ENCODE peak calls at places on chromosome 21, in eight cellular contexts. One of them, this sample, is unnamed.
A peak's percentile ranks its signal among the peaks of the same experiment; 100 is the strongest.

GRCh38 chr21:46386726-46387073 is 62.7 kb downstream of the PCNT start:
- DNase-seq in Peyer's patch: no peak
- DNase-seq in esophagus squamous epithelium: no peak
- DNase-seq in A549: no peak
- DNase-seq in adrenal gland: no peak
- DNase-seq in endothelial cell of umbilical vein: no peak
- DNase-seq in uterus: no peak
- DNase-seq in transverse colon: no peak
- DNase-seq in this sample: no peak

GRCh38 chr21:34941162-34941561 is 107.9 kb downstream of the RUNX1 start:
- DNase-seq in Peyer's patch: no peak
- DNase-seq in esophagus squamous epithelium: no peak
- DNase-seq in A549: no peak
- DNase-seq in adrenal gland: no peak
- DNase-seq in endothelial cell of umbilical vein: no peak
- DNase-seq in uterus: no peak
- DNase-seq in transverse colon: no peak
- DNase-seq in this sample: no peak

GRCh38 chr21:35154788-35155187 is 105.7 kb upstream of the RUNX1 start:
- DNase-seq in Peyer's patch: no peak
- DNase-seq in esophagus squamous epithelium: no peak
- DNase-seq in A549: no peak
- DNase-seq in adrenal gland: no peak
- DNase-seq in endothelial cell of umbilical vein: no peak
- DNase-seq in uterus: no peak
- DNase-seq in transverse colon: no peak
- DNase-seq in this sample: no peak

GRCh38 chr21:39630191-39630591 is 17.5 kb downstream of the B3GALT5 start:
- DNase-seq in Peyer's patch: no peak
- DNase-seq in esophagus squamous epithelium: no peak
- DNase-seq in A549: peak; percentile 25
- DNase-seq in adrenal gland: no peak
- DNase-seq in endothelial cell of umbilical vein: no peak
- DNase-seq in uterus: no peak
- DNase-seq in transverse colon: no peak
- DNase-seq in this sample: no peak

GRCh38 chr21:25569084-25569483 is 38.2 kb downstream of the MRPL39 start:
- DNase-seq in Peyer's patch: no peak
- DNase-seq in esophagus squamous epithelium: no peak
- DNase-seq in A549: no peak
- DNase-seq in adrenal gland: no peak
- DNase-seq in endothelial cell of umbilical vein: peak; percentile 11
- DNase-seq in uterus: no peak
- DNase-seq in transverse colon: no peak
- DNase-seq in this sample: no peak

GRCh38 chr21:29318354-29318753 is 19.6 kb downstream of the BACH1 start:
- DNase-seq in Peyer's patch: no peak
- DNase-seq in esophagus squamous epithelium: no peak
- DNase-seq in A549: no peak
- DNase-seq in adrenal gland: no peak
- DNase-seq in endothelial cell of umbilical vein: no peak
- DNase-seq in uterus: no peak
- DNase-seq in transverse colon: no peak
- DNase-seq in this sample: no peak

GRCh38 chr21:33844104-33844889 is 71.3 kb downstream of the ATP5PO start:
- DNase-seq in Peyer's patch: no peak
- DNase-seq in esophagus squamous epithelium: no peak
- DNase-seq in A549: no peak
- DNase-seq in adrenal gland: peak; percentile 86
- DNase-seq in endothelial cell of umbilical vein: no peak
- DNase-seq in uterus: peak; percentile 66
- DNase-seq in transverse colon: no peak
- DNase-seq in this sample: no peak

GRCh38 chr21:36915701-36916075 is 50.8 kb downstream of the HLCS start:
- DNase-seq in Peyer's patch: no peak
- DNase-seq in esophagus squamous epithelium: no peak
- DNase-seq in A549: no peak
- DNase-seq in adrenal gland: no peak
- DNase-seq in endothelial cell of umbilical vein: no peak
- DNase-seq in uterus: no peak
- DNase-seq in transverse colon: no peak
- DNase-seq in this sample: no peak

GRCh38 chr21:41425954-41426655 is at the start of gene MX1:
- DNase-seq in Peyer's patch: peak; percentile 88
- DNase-seq in esophagus squamous epithelium: no peak
- DNase-seq in A549: peak; percentile 10
- DNase-seq in adrenal gland: peak; percentile 72
- DNase-seq in endothelial cell of umbilical vein: peak; percentile 40
- DNase-seq in uterus: peak; percentile 82
- DNase-seq in transverse colon: peak; percentile 91
- DNase-seq in this sample: no peak

GRCh38 chr21:45891388-45892155 is 90.0 kb upstream of the COL6A1 start:
- DNase-seq in Peyer's patch: no peak
- DNase-seq in esophagus squamous epithelium: no peak
- DNase-seq in A549: no peak
- DNase-seq in adrenal gland: no peak
- DNase-seq in endothelial cell of umbilical vein: no peak
- DNase-seq in uterus: no peak
- DNase-seq in transverse colon: no peak
- DNase-seq in this sample: no peak

GRCh38 chr21:25039461-25040380 is 567.6 kb downstream of the MRPL39 start:
- DNase-seq in Peyer's patch: no peak
- DNase-seq in esophagus squamous epithelium: no peak
- DNase-seq in A549: no peak
- DNase-seq in adrenal gland: no peak
- DNase-seq in endothelial cell of umbilical vein: no peak
- DNase-seq in uterus: no peak
- DNase-seq in transverse colon: no peak
- DNase-seq in this sample: no peak

GRCh38 chr21:39153373-39153772 is 29.9 kb downstream of the PSMG1 start:
- DNase-seq in Peyer's patch: no peak
- DNase-seq in esophagus squamous epithelium: no peak
- DNase-seq in A549: no peak
- DNase-seq in adrenal gland: no peak
- DNase-seq in endothelial cell of umbilical vein: no peak
- DNase-seq in uterus: no peak
- DNase-seq in transverse colon: no peak
- DNase-seq in this sample: no peak

GRCh38 chr21:37821791-37822450 is 94.3 kb downstream of the KCNJ6 start:
- DNase-seq in Peyer's patch: no peak
- DNase-seq in esophagus squamous epithelium: no peak
- DNase-seq in A549: no peak
- DNase-seq in adrenal gland: no peak
- DNase-seq in endothelial cell of umbilical vein: no peak
- DNase-seq in uterus: no peak
- DNase-seq in transverse colon: no peak
- DNase-seq in this sample: no peak

GRCh38 chr21:36783612-36784383 is 84.9 kb downstream of the SIM2 start:
- DNase-seq in Peyer's patch: no peak
- DNase-seq in esophagus squamous epithelium: no peak
- DNase-seq in A549: peak; percentile 22
- DNase-seq in adrenal gland: peak; percentile 73
- DNase-seq in endothelial cell of umbilical vein: peak; percentile 16
- DNase-seq in uterus: no peak
- DNase-seq in transverse colon: no peak
- DNase-seq in this sample: no peak

GRCh38 chr21:39763282-39763970 is 18.4 kb downstream of the IGSF5 start:
- DNase-seq in Peyer's patch: no peak
- DNase-seq in esophagus squamous epithelium: no peak
- DNase-seq in A549: no peak
- DNase-seq in adrenal gland: no peak
- DNase-seq in endothelial cell of umbilical vein: no peak
- DNase-seq in uterus: no peak
- DNase-seq in transverse colon: no peak
- DNase-seq in this sample: no peak

GRCh38 chr21:37461494-37461893 is 94.9 kb downstream of the DYRK1A start:
- DNase-seq in Peyer's patch: no peak
- DNase-seq in esophagus squamous epithelium: no peak
- DNase-seq in A549: no peak
- DNase-seq in adrenal gland: no peak
- DNase-seq in endothelial cell of umbilical vein: no peak
- DNase-seq in uterus: no peak
- DNase-seq in transverse colon: no peak
- DNase-seq in this sample: no peak

GRCh38 chr21:45831991-45832740 is 149.4 kb upstream of the COL6A1 start:
- DNase-seq in Peyer's patch: no peak
- DNase-seq in esophagus squamous epithelium: no peak
- DNase-seq in A549: no peak
- DNase-seq in adrenal gland: no peak
- DNase-seq in endothelial cell of umbilical vein: no peak
- DNase-seq in uterus: peak; percentile 81
- DNase-seq in transverse colon: peak; percentile 31
- DNase-seq in this sample: peak; percentile 42

GRCh38 chr21:35352066-35352770 is 303.1 kb upstream of the RUNX1 start:
- DNase-seq in Peyer's patch: no peak
- DNase-seq in esophagus squamous epithelium: no peak
- DNase-seq in A549: no peak
- DNase-seq in adrenal gland: no peak
- DNase-seq in endothelial cell of umbilical vein: no peak
- DNase-seq in uterus: no peak
- DNase-seq in transverse colon: no peak
- DNase-seq in this sample: no peak

GRCh38 chr21:46096997-46097825 is 701 bp upstream of the COL6A2 start:
- DNase-seq in Peyer's patch: peak; percentile 15
- DNase-seq in esophagus squamous epithelium: no peak
- DNase-seq in A549: no peak
- DNase-seq in adrenal gland: peak; percentile 16
- DNase-seq in endothelial cell of umbilical vein: no peak
- DNase-seq in uterus: peak; percentile 51
- DNase-seq in transverse colon: peak; percentile 8
- DNase-seq in this sample: peak; percentile 86

GRCh38 chr21:38820471-38821239 is 14.9 kb downstream of the ETS2 start:
- DNase-seq in Peyer's patch: no peak
- DNase-seq in esophagus squamous epithelium: no peak
- DNase-seq in A549: no peak
- DNase-seq in adrenal gland: no peak
- DNase-seq in endothelial cell of umbilical vein: no peak
- DNase-seq in uterus: no peak
- DNase-seq in transverse colon: peak; percentile 75
- DNase-seq in this sample: peak; percentile 93

GRCh38 chr21:32184059-32184458 is 94.8 kb downstream of the MIS18A start:
- DNase-seq in Peyer's patch: no peak
- DNase-seq in esophagus squamous epithelium: no peak
- DNase-seq in A549: no peak
- DNase-seq in adrenal gland: no peak
- DNase-seq in endothelial cell of umbilical vein: no peak
- DNase-seq in uterus: no peak
- DNase-seq in transverse colon: no peak
- DNase-seq in this sample: peak; percentile 49

GRCh38 chr21:45912611-45913415 is 68.8 kb upstream of the COL6A1 start:
- DNase-seq in Peyer's patch: no peak
- DNase-seq in esophagus squamous epithelium: no peak
- DNase-seq in A549: no peak
- DNase-seq in adrenal gland: no peak
- DNase-seq in endothelial cell of umbilical vein: no peak
- DNase-seq in uterus: no peak
- DNase-seq in transverse colon: no peak
- DNase-seq in this sample: no peak

GRCh38 chr21:36204980-36205379 is 48.4 kb downstream of the DOP1B start:
- DNase-seq in Peyer's patch: no peak
- DNase-seq in esophagus squamous epithelium: no peak
- DNase-seq in A549: no peak
- DNase-seq in adrenal gland: no peak
- DNase-seq in endothelial cell of umbilical vein: no peak
- DNase-seq in uterus: no peak
- DNase-seq in transverse colon: no peak
- DNase-seq in this sample: no peak

GRCh38 chr21:23245231-23245630 is 2247.0 kb downstream of the NCAM2 start:
- DNase-seq in Peyer's patch: no peak
- DNase-seq in esophagus squamous epithelium: no peak
- DNase-seq in A549: no peak
- DNase-seq in adrenal gland: no peak
- DNase-seq in endothelial cell of umbilical vein: no peak
- DNase-seq in uterus: no peak
- DNase-seq in transverse colon: no peak
- DNase-seq in this sample: no peak

GRCh38 chr21:16532841-16533240 is 803.1 kb downstream of the USP25 start:
- DNase-seq in Peyer's patch: no peak
- DNase-seq in esophagus squamous epithelium: no peak
- DNase-seq in A549: no peak
- DNase-seq in adrenal gland: no peak
- DNase-seq in endothelial cell of umbilical vein: peak; percentile 18
- DNase-seq in uterus: no peak
- DNase-seq in transverse colon: no peak
- DNase-seq in this sample: no peak

GRCh38 chr21:42614811-42615342 is 38.5 kb upstream of the PDE9A start:
- DNase-seq in Peyer's patch: no peak
- DNase-seq in esophagus squamous epithelium: no peak
- DNase-seq in A549: peak; percentile 25
- DNase-seq in adrenal gland: no peak
- DNase-seq in endothelial cell of umbilical vein: no peak
- DNase-seq in uterus: no peak
- DNase-seq in transverse colon: peak; percentile 37
- DNase-seq in this sample: no peak
- TF ChIP-seq POLR2A in Peyer's patch: no peak
- TF ChIP-seq POLR2A in esophagus squamous epithelium: no peak
- TF ChIP-seq POLR2A in A549: no peak
- TF ChIP-seq POLR2A in adrenal gland: no peak
- TF ChIP-seq POLR2A in endothelial cell of umbilical vein: no peak
- TF ChIP-seq POLR2A in uterus: no peak
- TF ChIP-seq POLR2A in transverse colon: no peak
- TF ChIP-seq POLR2A in this sample: no peak

DNA sequence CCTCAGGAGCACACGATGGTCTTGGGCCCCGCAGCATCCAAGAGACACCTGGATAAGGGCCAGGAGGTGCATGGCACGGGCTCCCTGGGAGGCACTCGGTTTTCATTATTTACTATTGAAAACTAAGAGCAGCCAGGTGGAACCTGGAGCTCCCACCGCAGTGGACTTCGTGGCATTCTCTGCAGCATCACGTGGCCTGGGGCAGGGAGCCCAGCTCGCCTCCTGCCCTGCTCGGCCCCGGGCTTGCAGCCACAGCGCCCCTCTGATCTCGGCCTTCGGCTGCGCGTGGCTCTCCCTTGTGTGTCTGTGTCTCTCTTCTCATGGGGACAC is 121.6 kb downstream of the SIK1 start:
- DNase-seq in Peyer's patch: no peak
- DNase-seq in esophagus squamous epithelium: no peak
- DNase-seq in A549: no peak
- DNase-seq in adrenal gland: no peak
- DNase-seq in endothelial cell of umbilical vein: no peak
- DNase-seq in uterus: no peak
- DNase-seq in transverse colon: no peak
- DNase-seq in this sample: no peak
- H3K27ac ChIP-seq in Peyer's patch: no peak overlapping the region
- H3K27ac ChIP-seq in esophagus squamous epithelium: no peak overlapping the region
- H3K27ac ChIP-seq in A549: no peak overlapping the region
- H3K27ac ChIP-seq in adrenal gland: no peak overlapping the region
- H3K27ac ChIP-seq in endothelial cell of umbilical vein: no peak overlapping the region
- H3K27ac ChIP-seq in uterus: no peak overlapping the region
- H3K27ac ChIP-seq in transverse colon: no peak overlapping the region
- H3K27ac ChIP-seq in this sample: no peak overlapping the region

GRCh38 chr21:21183092-21183491 is 184.9 kb downstream of the NCAM2 start:
- DNase-seq in Peyer's patch: no peak
- DNase-seq in esophagus squamous epithelium: no peak
- DNase-seq in A549: no peak
- DNase-seq in adrenal gland: no peak
- DNase-seq in endothelial cell of umbilical vein: no peak
- DNase-seq in uterus: no peak
- DNase-seq in transverse colon: no peak
- DNase-seq in this sample: no peak
- H3K4me3 ChIP-seq in Peyer's patch: no peak overlapping the region
- H3K4me3 ChIP-seq in esophagus squamous epithelium: no peak overlapping the region
- H3K4me3 ChIP-seq in A549: no peak overlapping the region
- H3K4me3 ChIP-seq in adrenal gland: no peak overlapping the region
- H3K4me3 ChIP-seq in endothelial cell of umbilical vein: no peak overlapping the region
- H3K4me3 ChIP-seq in uterus: no peak overlapping the region
- H3K4me3 ChIP-seq in transverse colon: no peak overlapping the region
- H3K4me3 ChIP-seq in this sample: no peak overlapping the region

GRCh38 chr21:44805226-44805625 is 3.6 kb upstream of the UBE2G2 start:
- DNase-seq in Peyer's patch: no peak
- DNase-seq in esophagus squamous epithelium: no peak
- DNase-seq in A549: no peak
- DNase-seq in adrenal gland: no peak
- DNase-seq in endothelial cell of umbilical vein: no peak
- DNase-seq in uterus: no peak
- DNase-seq in transverse colon: no peak
- DNase-seq in this sample: no peak
- TF ChIP-seq POLR2A in Peyer's patch: no peak
- TF ChIP-seq POLR2A in esophagus squamous epithelium: no peak
- TF ChIP-seq POLR2A in A549: no peak
- TF ChIP-seq POLR2A in adrenal gland: no peak
- TF ChIP-seq POLR2A in endothelial cell of umbilical vein: no peak
- TF ChIP-seq POLR2A in uterus: no peak
- TF ChIP-seq POLR2A in transverse colon: no peak
- TF ChIP-seq POLR2A in this sample: no peak

This sample was measured in vagina.